ENCODE peak calls at places on chromosomes 1 and 21, in five cellular contexts. L, C, H, I and K are unnamed samples.

GRCh38 chr1:24199291-24199900 is 12.3 kb upstream of the IFNLR1 start:
- DNase-seq in C (peak; percentile 79), L (peak; percentile 42), I (no peak), H (peak; percentile 65), K (peak; percentile 57)

GRCh38 chr1:201885531-201886075 is 3.1 kb upstream of the SHISA4 start:
- DNase-seq in H (no peak), C (no peak), I (peak; percentile 67), L (no peak), K (no peak)

GRCh38 chr1:165845992-165846748 is 18.8 kb downstream of the UCK2 start:
- DNase-seq in C (no peak), I (no peak), L (no peak), H (no peak), K (no peak)

GRCh38 chr1:47002211-47002610 is 21.3 kb upstream of the CYP4X1 start:
- DNase-seq in I (no peak), L (no peak), H (no peak), C (peak; percentile 24), K (no peak)

GRCh38 chr1:245156041-245156735 is 1.4 kb downstream of the KIF26B start:
- DNase-seq in H (peak; percentile 54), L (peak; percentile 72), I (peak; percentile 67), C (peak; percentile 75), K (peak; percentile 74)

GRCh38 chr21:29181799-29182470 is 51.5 kb downstream of the MAP3K7CL start:
- DNase-seq in I (peak; percentile 88), L (no peak), H (no peak), C (no peak), K (no peak)

GRCh38 chr1:186811892-186812291 is 16.9 kb upstream of the PLA2G4A start:
- DNase-seq in L (no peak), C (no peak), H (no peak), I (no peak), K (no peak)

GRCh38 chr1:85313888-85314696 is 37.7 kb upstream of the BCL10 start:
- DNase-seq in C (no peak), H (no peak), L (no peak), I (peak; percentile 88), K (peak; percentile 68)

GRCh38 chr1:96365076-96365475 is 356.5 kb upstream of the PTBP2 start:
- DNase-seq in I (no peak), L (no peak), C (no peak), H (no peak), K (no peak)

GRCh38 chr1:156691665-156692408 is 13.5 kb downstream of the CRABP2 start:
- DNase-seq in I (peak; percentile 79), H (no peak), C (no peak), L (no peak), K (no peak)

GRCh38 chr1:36387141-36387949 is 1.6 kb upstream of the STK40 start:
- DNase-seq in L (no peak), H (no peak), I (no peak), C (peak; percentile 43), K (peak; percentile 15)

GRCh38 chr1:113653741-113654140 is 105.5 kb downstream of the PHTF1 start:
- DNase-seq in I (no peak), C (no peak), H (no peak), L (no peak), K (no peak)

GRCh38 chr1:236685917-236686814 is at the start of gene ACTN2:
- DNase-seq in I (no peak), L (peak; percentile 26), H (peak; percentile 7), C (peak; percentile 40), K (peak; percentile 26)

GRCh38 chr1:45622267-45622890 is 1.5 kb downstream of the CCDC17 start:
- DNase-seq in H (no peak), I (no peak), L (no peak), C (no peak), K (no peak)

GRCh38 chr1:244952940-244953339 is 88.6 kb upstream of the HNRNPU start:
- DNase-seq in I (no peak), C (no peak), H (no peak), L (no peak), K (no peak)

GRCh38 chr1:65836686-65837085 is 44.0 kb downstream of the PDE4B start:
- DNase-seq in H (no peak), I (no peak), L (no peak), C (no peak), K (no peak)

GRCh38 chr1:92485374-92486250 is 1.1 kb downstream of the GFI1 start:
- DNase-seq in I (peak; percentile 45), H (peak; percentile 61), L (peak; percentile 85), C (no peak), K (peak; percentile 56)

GRCh38 chr1:156033011-156033410 is 12.3 kb upstream of the SSR2 start:
- DNase-seq in L (no peak), I (no peak), C (no peak), H (no peak), K (no peak)

GRCh38 chr1:185441608-185442007 is 124.6 kb upstream of the IVNS1ABP start:
- DNase-seq in C (no peak), I (peak; percentile 37), L (no peak), H (no peak), K (peak; percentile 46)

GRCh38 chr1:114100148-114100547 is 53.5 kb downstream of the SYT6 start:
- DNase-seq in H (no peak), I (no peak), C (no peak), L (no peak), K (no peak)

GRCh38 chr1:58047265-58047858 is 499.2 kb downstream of the OMA1 start:
- DNase-seq in C (no peak), I (no peak), L (peak; percentile 4), H (no peak), K (no peak)

GRCh38 chr1:220516014-220516721 is 11.8 kb upstream of the MARK1 start:
- DNase-seq in H (no peak), L (no peak), I (peak; percentile 56), C (no peak), K (no peak)

GRCh38 chr1:236143104-236143948 is 987 bp downstream of the GPR137B start:
- DNase-seq in L (no peak), C (peak; percentile 31), I (no peak), H (no peak), K (no peak)